ENCODE peak calls at places on chromosomes 2 and 18, in six cellular contexts. P is IMR-90, W is H9, G is mesenchymal stem cell, B is neuronal stem cell, S is trophoblast cell. I is an unnamed sample.

GRCh38 chr2:32632089-32632488 is 4.2 kb downstream of the TTC27 start:
- DNase-seq in S (peak; percentile 9), W (no peak), G (peak; percentile 71), P (peak; percentile 63), B (no peak), I (no peak)

GRCh38 chr2:230671117-230671516 is 41.5 kb upstream of the CAB39 start:
- DNase-seq in S (peak; percentile 38), G (peak; percentile 61), P (peak; percentile 93), W (no peak), B (no peak), I (no peak)

GRCh38 chr2:189522435-189523151 is 58.0 kb downstream of the SLC40A1 start:
- DNase-seq in B (no peak), P (no peak), S (no peak), G (no peak), W (no peak), I (no peak)

GRCh38 chr18:44938396-44939036 is 257.8 kb downstream of the SETBP1 start:
- DNase-seq in G (no peak), S (no peak), P (no peak), B (no peak), W (no peak), I (no peak)

GRCh38 chr2:212520340-212520739 is 18.3 kb downstream of the ERBB4 start:
- DNase-seq in B (no peak), G (peak; percentile 9), W (no peak), S (peak; percentile 3), P (no peak), I (no peak)

GRCh38 chr2:96251721-96252292 is 14.0 kb downstream of the TMEM127 start:
- DNase-seq in B (peak; percentile 74), P (peak; percentile 97), S (peak; percentile 79), G (peak; percentile 96), W (peak; percentile 45), I (no peak)

GRCh38 chr18:74654637-74655036 is 57.0 kb downstream of the ZNF407 start:
- DNase-seq in W (no peak), S (peak; percentile 20), B (no peak), G (peak; percentile 13), P (peak; percentile 66), I (no peak)

GRCh38 chr2:3476386-3477033 is 42.8 kb downstream of the ADI1 start:
- DNase-seq in G (no peak), P (peak; percentile 59), S (no peak), B (no peak), W (no peak), I (no peak)

GRCh38 chr2:45119855-45120254 is 110.6 kb upstream of the SIX2 start:
- DNase-seq in W (no peak), B (no peak), S (peak; percentile 49), P (peak; percentile 85), G (peak; percentile 58), I (no peak)

GRCh38 chr2:71664161-71664560 is 210.8 kb downstream of the DYSF start:
- DNase-seq in W (peak; percentile 16), S (no peak), B (no peak), G (no peak), P (no peak), I (no peak)

GRCh38 chr2:74708296-74708695 is 54.2 kb downstream of the SEMA4F start:
- DNase-seq in S (no peak), P (no peak), B (no peak), G (peak; percentile 7), W (no peak), I (no peak)

GRCh38 chr2:98454500-98455235 is 10.0 kb downstream of the INPP4A start:
- DNase-seq in S (no peak), G (peak; percentile 74), P (peak; percentile 49), B (no peak), W (no peak), I (no peak)

GRCh38 chr18:13283746-13284145 is 65.2 kb downstream of the LDLRAD4 start:
- DNase-seq in S (no peak), B (no peak), W (no peak), P (no peak), G (no peak), I (no peak)
- H4K91ac ChIP-seq in S (no peak overlapping the region), B (no peak overlapping the region), W (no peak overlapping the region), P (no peak overlapping the region), G (no peak overlapping the region), I (no peak overlapping the region)

DNA sequence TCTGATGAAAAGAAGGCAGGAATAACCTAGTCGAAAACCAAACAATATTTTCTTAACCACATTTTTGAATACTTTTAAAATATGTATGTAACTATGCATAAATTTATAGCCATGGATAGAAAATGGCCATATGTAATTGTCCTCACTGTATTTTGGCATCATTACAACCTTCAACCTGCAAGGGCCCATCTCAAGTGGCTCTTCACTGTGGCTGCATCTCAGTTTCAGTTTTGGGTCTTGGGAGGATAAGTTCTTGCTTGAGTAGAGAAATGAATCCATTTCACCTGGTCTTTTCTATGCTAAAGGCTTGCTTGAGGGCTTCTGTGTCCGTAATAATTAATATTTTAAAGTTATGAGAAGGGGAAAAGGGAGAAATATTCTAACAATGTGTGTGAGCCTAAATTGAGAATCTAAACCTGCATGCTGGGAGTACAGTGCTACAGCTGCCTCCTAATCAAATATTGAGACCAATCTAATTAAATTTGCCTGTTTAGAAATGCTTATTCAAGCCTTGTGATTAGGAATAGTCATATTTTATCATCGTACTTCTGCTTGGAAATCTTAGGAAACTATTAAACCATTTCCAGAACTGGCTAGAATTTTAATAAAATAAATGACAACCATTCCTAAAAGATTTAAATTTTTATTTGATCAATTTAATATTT is 92.5 kb downstream of the EML4 start:
- DNase-seq in W (no peak), B (no peak), G (no peak), S (no peak), P (no peak), I (no peak)
- H4K91ac ChIP-seq in W (no peak overlapping the region), B (no peak overlapping the region), G (no peak overlapping the region), S (no peak overlapping the region), P (no peak overlapping the region), I (no peak overlapping the region)

GRCh38 chr2:160753960-160754359 is 260.4 kb upstream of the RBMS1 start:
- DNase-seq in P (no peak), S (no peak), G (no peak), W (no peak), B (no peak), I (no peak)
- H4K91ac ChIP-seq in P (no peak overlapping the region), S (no peak overlapping the region), G (no peak overlapping the region), W (no peak overlapping the region), B (no peak overlapping the region), I (no peak overlapping the region)

DNA sequence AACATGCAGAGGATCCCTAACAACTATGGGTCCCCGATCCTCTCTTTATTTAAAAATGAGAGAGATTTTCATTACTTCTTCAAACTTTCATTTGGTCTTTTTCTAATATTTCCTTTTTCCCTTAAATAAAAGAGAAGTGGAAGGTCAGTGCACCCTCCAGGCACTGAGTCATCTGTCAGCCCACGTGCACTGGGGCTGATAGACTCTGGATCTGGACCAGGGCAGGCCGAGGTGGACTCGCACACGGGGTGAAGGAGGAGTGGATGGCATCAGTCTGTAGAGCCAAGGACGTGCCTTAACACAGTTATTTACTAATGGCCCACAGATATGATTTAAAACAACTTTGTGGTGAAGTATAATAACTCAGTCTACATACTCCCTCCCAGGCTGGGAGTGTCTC is 214.4 kb upstream of the TMEM200C start:
- DNase-seq in G (no peak), S (no peak), P (no peak), W (no peak), B (no peak), I (no peak)
- H4K91ac ChIP-seq in G (no peak overlapping the region), S (no peak overlapping the region), P (no peak overlapping the region), W (no peak overlapping the region), B (no peak overlapping the region), I (no peak overlapping the region)

I was measured in H1.